ENCODE peak calls at places on chromosomes 7 and 10, in four cellular contexts. One of them, this sample, is unnamed.

GRCh38 chr7:74217455-74218342 is 7.9 kb downstream of the LAT2 start:
- DNase-seq in Panc1: no peak
- DNase-seq in PC-3: no peak
- DNase-seq in effector memory CD4-positive, alpha-beta T cell: no peak
- DNase-seq in this sample: no peak

GRCh38 chr10:104076743-104077160 is 8.9 kb downstream of the COL17A1 start:
- DNase-seq in PC-3: peak
- DNase-seq in Panc1: no peak
- DNase-seq in effector memory CD4-positive, alpha-beta T cell: no peak
- DNase-seq in this sample: no peak

GRCh38 chr7:76054129-76055120 is 6.5 kb downstream of the MDH2 start:
- DNase-seq in effector memory CD4-positive, alpha-beta T cell: no peak
- DNase-seq in PC-3: peak
- DNase-seq in Panc1: no peak
- DNase-seq in this sample: peak

GRCh38 chr10:29783211-29783947 is 148.6 kb upstream of the SVIL start:
- DNase-seq in PC-3: no peak
- DNase-seq in effector memory CD4-positive, alpha-beta T cell: no peak
- DNase-seq in Panc1: no peak
- DNase-seq in this sample: no peak

GRCh38 chr10:50999163-50999562 is 75.1 kb upstream of the PRKG1 start:
- DNase-seq in effector memory CD4-positive, alpha-beta T cell: no peak
- DNase-seq in PC-3: no peak
- DNase-seq in Panc1: no peak
- DNase-seq in this sample: no peak

GRCh38 chr7:130290745-130291144 is 2.2 kb upstream of the CPA4 start:
- DNase-seq in effector memory CD4-positive, alpha-beta T cell: no peak
- DNase-seq in Panc1: no peak
- DNase-seq in PC-3: peak
- DNase-seq in this sample: peak

GRCh38 chr7:7553386-7553785 is 13.3 kb upstream of the MIOS start:
- DNase-seq in Panc1: no peak
- DNase-seq in PC-3: no peak
- DNase-seq in effector memory CD4-positive, alpha-beta T cell: no peak
- DNase-seq in this sample: no peak

GRCh38 chr7:41188163-41189130 is 514.4 kb downstream of the INHBA start:
- DNase-seq in effector memory CD4-positive, alpha-beta T cell: no peak
- DNase-seq in Panc1: peak
- DNase-seq in PC-3: peak
- DNase-seq in this sample: peak

GRCh38 chr7:131097662-131098376 is 229.9 kb upstream of the MKLN1 start:
- DNase-seq in Panc1: no peak
- DNase-seq in PC-3: no peak
- DNase-seq in effector memory CD4-positive, alpha-beta T cell: no peak
- DNase-seq in this sample: no peak

GRCh38 chr10:98308602-98309365 is 40.8 kb upstream of the LOXL4 start:
- DNase-seq in PC-3: no peak
- DNase-seq in Panc1: no peak
- DNase-seq in effector memory CD4-positive, alpha-beta T cell: no peak
- DNase-seq in this sample: no peak

GRCh38 chr7:151437163-151437553 is 2.8 kb downstream of the CRYGN start:
- DNase-seq in effector memory CD4-positive, alpha-beta T cell: no peak
- DNase-seq in PC-3: no peak
- DNase-seq in Panc1: no peak
- DNase-seq in this sample: no peak

GRCh38 chr7:26562841-26563240 is 271.2 kb downstream of the SNX10 start:
- DNase-seq in effector memory CD4-positive, alpha-beta T cell: no peak
- DNase-seq in Panc1: no peak
- DNase-seq in PC-3: no peak
- DNase-seq in this sample: no peak

DNA sequence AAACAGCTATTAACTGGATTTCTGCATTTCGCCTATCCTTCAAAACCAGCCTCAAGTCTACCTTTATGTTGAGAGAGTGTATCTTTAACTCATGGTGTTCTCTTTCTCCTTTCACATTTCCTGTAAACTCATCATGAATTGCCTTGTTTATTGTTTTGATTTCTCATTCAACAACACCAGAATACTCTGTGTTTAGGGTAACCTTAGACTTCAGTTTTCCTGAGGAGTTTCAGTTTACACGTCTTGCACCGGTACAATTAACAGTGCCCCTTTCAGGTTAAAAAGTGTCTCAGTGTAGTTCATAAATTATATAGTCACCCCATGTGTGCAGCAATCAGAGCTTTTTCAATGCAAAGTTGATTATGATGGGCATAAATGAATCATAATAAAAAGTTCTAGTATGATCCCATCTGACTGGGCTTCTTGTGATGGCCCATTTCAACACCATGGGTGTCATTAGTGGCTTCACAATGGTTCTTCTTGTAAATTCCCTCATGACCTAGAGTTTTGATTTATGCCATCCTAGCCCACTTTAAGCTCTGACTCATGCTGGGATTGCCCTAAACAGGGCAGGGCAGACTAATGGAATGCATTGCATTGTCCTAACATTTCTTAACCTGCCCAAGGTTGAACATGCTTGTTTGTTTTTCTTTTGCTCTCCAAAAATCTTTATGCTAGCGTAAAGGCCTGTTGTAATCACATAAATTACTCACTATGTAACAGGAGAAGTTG is 22.0 kb downstream of the ITGB8 start:
- DNase-seq in PC-3: peak
- DNase-seq in Panc1: no peak
- DNase-seq in effector memory CD4-positive, alpha-beta T cell: no peak
- DNase-seq in this sample: no peak
- H3K27ac ChIP-seq in PC-3: peak
- H3K27ac ChIP-seq in Panc1: peak
- H3K27ac ChIP-seq in effector memory CD4-positive, alpha-beta T cell: no peak
- H3K27ac ChIP-seq in this sample: no peak

GRCh38 chr7:77839919-77840318 is 41.3 kb downstream of the PHTF2 start:
- DNase-seq in effector memory CD4-positive, alpha-beta T cell: no peak
- DNase-seq in Panc1: no peak
- DNase-seq in PC-3: no peak
- DNase-seq in this sample: no peak
- H3K27ac ChIP-seq in effector memory CD4-positive, alpha-beta T cell: no peak
- H3K27ac ChIP-seq in Panc1: no peak
- H3K27ac ChIP-seq in PC-3: no peak
- H3K27ac ChIP-seq in this sample: no peak

DNA sequence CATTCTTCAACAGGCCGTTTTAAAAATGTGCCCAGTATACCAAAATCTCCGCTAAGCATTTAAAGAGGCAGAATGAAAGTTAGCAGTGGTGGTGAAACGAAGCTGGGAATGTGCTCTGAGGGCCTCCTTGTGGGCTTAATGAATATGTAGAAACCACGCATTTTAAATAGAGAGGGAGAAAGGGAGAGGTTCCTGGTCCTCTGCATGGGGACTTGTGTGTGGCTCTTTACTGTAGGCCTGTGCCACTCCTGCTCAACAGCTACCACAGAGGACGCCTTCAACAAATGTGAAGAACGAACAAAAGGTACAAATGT is 170.6 kb downstream of the EGFR start:
- DNase-seq in effector memory CD4-positive, alpha-beta T cell: no peak
- DNase-seq in Panc1: no peak
- DNase-seq in PC-3: no peak
- DNase-seq in this sample: no peak
- H3K27ac ChIP-seq in effector memory CD4-positive, alpha-beta T cell: no peak
- H3K27ac ChIP-seq in Panc1: no peak
- H3K27ac ChIP-seq in PC-3: no peak
- H3K27ac ChIP-seq in this sample: no peak

GRCh38 chr7:2008101-2008935 is 224.4 kb downstream of the MAD1L1 start:
- DNase-seq in Panc1: no peak
- DNase-seq in PC-3: no peak
- DNase-seq in effector memory CD4-positive, alpha-beta T cell: no peak
- DNase-seq in this sample: no peak
- H3K27ac ChIP-seq in Panc1: no peak
- H3K27ac ChIP-seq in PC-3: no peak
- H3K27ac ChIP-seq in effector memory CD4-positive, alpha-beta T cell: no peak
- H3K27ac ChIP-seq in this sample: no peak

GRCh38 chr7:973312-973711 is 2.0 kb downstream of the COX19 start:
- DNase-seq in effector memory CD4-positive, alpha-beta T cell: no peak
- DNase-seq in PC-3: no peak
- DNase-seq in Panc1: no peak
- DNase-seq in this sample: no peak

GRCh38 chr7:974172-974571 is 1.2 kb downstream of the COX19 start:
- DNase-seq in PC-3: no peak
- DNase-seq in Panc1: no peak
- DNase-seq in effector memory CD4-positive, alpha-beta T cell: no peak
- DNase-seq in this sample: no peak

GRCh38 chr7:970744-971143 is 4.6 kb downstream of the COX19 start:
- DNase-seq in effector memory CD4-positive, alpha-beta T cell: no peak
- DNase-seq in PC-3: no peak
- DNase-seq in Panc1: no peak
- DNase-seq in this sample: no peak

GRCh38 chr7:972670-973309 is 2.6 kb downstream of the COX19 start:
- DNase-seq in PC-3: no peak
- DNase-seq in effector memory CD4-positive, alpha-beta T cell: no peak
- DNase-seq in Panc1: no peak
- DNase-seq in this sample: no peak

GRCh38 chr7:972110-972509 is 3.2 kb downstream of the COX19 start:
- DNase-seq in Panc1: no peak
- DNase-seq in effector memory CD4-positive, alpha-beta T cell: no peak
- DNase-seq in PC-3: no peak
- DNase-seq in this sample: no peak
- H3K27ac ChIP-seq in Panc1: no peak
- H3K27ac ChIP-seq in effector memory CD4-positive, alpha-beta T cell: no peak
- H3K27ac ChIP-seq in PC-3: no peak
- H3K27ac ChIP-seq in this sample: no peak

DNA sequence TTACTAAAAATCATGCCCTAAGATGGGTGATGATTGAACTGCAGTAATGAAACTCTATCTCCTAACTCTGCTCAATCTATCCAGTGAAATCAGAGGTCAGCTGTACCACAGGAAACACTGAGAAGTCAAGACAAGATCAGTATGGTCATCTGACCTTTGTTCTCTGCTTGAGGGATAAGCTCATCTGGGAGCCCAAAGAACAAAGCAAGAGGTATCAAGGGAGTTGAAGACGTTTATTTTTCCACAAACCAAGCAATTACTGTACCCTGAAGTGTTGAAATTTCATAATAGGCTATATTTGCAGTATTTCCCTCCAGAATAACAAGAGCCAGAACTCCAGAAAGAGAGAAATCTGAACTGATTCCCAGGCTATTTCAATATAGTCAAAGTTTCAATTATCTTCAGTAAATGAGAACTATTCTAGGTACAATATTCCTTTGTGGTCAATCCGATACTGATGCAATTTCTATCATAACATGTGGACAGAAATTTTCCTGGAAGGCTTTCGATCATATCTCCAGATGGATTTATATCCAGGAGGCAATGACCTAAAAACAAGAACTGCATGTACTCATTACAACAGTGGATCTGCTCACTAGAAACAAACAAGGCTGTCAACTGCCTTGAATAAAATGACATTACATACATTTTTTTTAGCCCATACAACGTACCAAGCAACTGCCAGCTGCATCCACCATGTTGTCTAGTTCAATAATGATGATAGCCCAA is 345.3 kb downstream of the TNS3 start:
- DNase-seq in Panc1: no peak
- DNase-seq in PC-3: no peak
- DNase-seq in effector memory CD4-positive, alpha-beta T cell: no peak
- DNase-seq in this sample: no peak
- H3K27ac ChIP-seq in Panc1: no peak
- H3K27ac ChIP-seq in PC-3: no peak
- H3K27ac ChIP-seq in effector memory CD4-positive, alpha-beta T cell: no peak
- H3K27ac ChIP-seq in this sample: no peak

This sample was measured in AG04450.